ENCODE peak calls at places on chromosome 12, in five cellular contexts. C, M, J, P and R are unnamed samples.
A peak's percentile ranks its signal among the peaks of the same experiment; 100 is the strongest.

GRCh38 chr12:15013634-15014169 is 40.9 kb downstream of the PDE6H start:
- DNase-seq in J (no peak), M (no peak), C (no peak), P (no peak), R (no peak)

GRCh38 chr12:76455582-76456345 is 103.8 kb downstream of the OSBPL8 start:
- DNase-seq in J (peak; percentile 83), P (peak; percentile 88), C (peak; percentile 95), M (peak; percentile 23), R (peak; percentile 90)

GRCh38 chr12:108823804-108824203 is 33.6 kb downstream of the SSH1 start:
- DNase-seq in P (no peak), M (no peak), J (peak; percentile 57), C (no peak), R (no peak)

GRCh38 chr12:5520037-5520436 is 88.1 kb downstream of the NTF3 start:
- DNase-seq in P (no peak), M (no peak), J (no peak), C (no peak), R (no peak)

GRCh38 chr12:48486261-48486660 is 4.0 kb downstream of the C12orf54 start:
- DNase-seq in J (no peak), M (no peak), C (no peak), P (no peak), R (no peak)

GRCh38 chr12:22312336-22312735 is 22.2 kb downstream of the ST8SIA1 start:
- DNase-seq in M (no peak), C (peak; percentile 54), J (peak; percentile 10), P (peak; percentile 87), R (no peak)

GRCh38 chr12:57195186-57195585 is 21.4 kb upstream of the NXPH4 start:
- DNase-seq in P (no peak), J (no peak), C (no peak), M (no peak), R (no peak)

GRCh38 chr12:85076688-85077430 is 40.7 kb downstream of the LRRIQ1 start:
- DNase-seq in M (peak; percentile 41), C (peak; percentile 92), P (peak; percentile 90), J (peak; percentile 92), R (peak; percentile 81)

GRCh38 chr12:25241171-25242020 is 9.3 kb downstream of the KRAS start:
- DNase-seq in P (peak; percentile 13), C (peak; percentile 71), M (no peak), J (no peak), R (peak; percentile 18)

GRCh38 chr12:10364839-10365681 is 24.8 kb downstream of the KLRK1 start:
- DNase-seq in P (peak; percentile 77), J (peak; percentile 85), C (peak; percentile 84), M (peak; percentile 21), R (peak; percentile 71)

GRCh38 chr12:59695379-59695778 is 99.5 kb downstream of the SLC16A7 start:
- DNase-seq in C (peak; percentile 69), P (peak; percentile 54), J (no peak), M (no peak), R (no peak)

GRCh38 chr12:115337693-115338543 is 653.9 kb upstream of the TBX3 start:
- DNase-seq in J (peak; percentile 79), C (peak; percentile 98), P (peak; percentile 88), M (no peak), R (peak; percentile 39)

GRCh38 chr12:131387281-131388163 is 323.4 kb upstream of the SFSWAP start:
- DNase-seq in P (no peak), J (no peak), C (no peak), M (no peak), R (no peak)

GRCh38 chr12:100234591-100235304 is 32.1 kb downstream of the DEPDC4 start:
- DNase-seq in M (no peak), J (peak; percentile 10), P (peak; percentile 34), C (peak; percentile 86), R (peak; percentile 29)

GRCh38 chr12:48041591-48042423 is 37.5 kb upstream of the COL2A1 start:
- DNase-seq in C (no peak), P (no peak), J (no peak), M (no peak), R (no peak)

GRCh38 chr12:118282767-118283166 is 89.9 kb downstream of the TAOK3 start:
- DNase-seq in C (no peak), M (no peak), P (no peak), J (no peak), R (no peak)

GRCh38 chr12:86914716-86915115 is 658.5 kb upstream of the MGAT4C start:
- DNase-seq in M (peak; percentile 23), P (peak; percentile 40), C (peak; percentile 58), J (peak; percentile 61), R (peak; percentile 39)

GRCh38 chr12:117552971-117553370 is 191.5 kb upstream of the NOS1 start:
- DNase-seq in P (no peak), M (no peak), J (no peak), C (no peak), R (no peak)

GRCh38 chr12:59873136-59873535 is 277.3 kb downstream of the SLC16A7 start:
- DNase-seq in C (peak; percentile 10), M (no peak), P (no peak), J (no peak), R (no peak)